ENCODE peak calls at places on chromosomes 12 and 14, in six cellular contexts. A, Z, Q, K, N and M are unnamed samples.

GRCh38 chr14:104656014-104656714 is 33.3 kb upstream of the INF2 start:
- DNase-seq in A (no peak), Z (no peak), Q (no peak), K (no peak), N (no peak), M (no peak)

GRCh38 chr12:62933220-62933870 is 1.6 kb downstream of the PPM1H start:
- DNase-seq in A (no peak), Z (no peak), Q (no peak), K (peak; percentile 43), N (peak; percentile 53), M (no peak)

GRCh38 chr14:51327376-51327775 is 87.3 kb downstream of the TMX1 start:
- DNase-seq in A (no peak), Z (no peak), Q (peak; percentile 78), K (no peak), N (no peak), M (no peak)

GRCh38 chr12:3097186-3097804 is 20.1 kb downstream of the TSPAN9 start:
- DNase-seq in A (peak; percentile 78), Z (no peak), Q (no peak), K (peak; percentile 85), N (peak; percentile 41), M (no peak)

GRCh38 chr14:61253064-61253753 is 27.9 kb downstream of the TMEM30B start:
- DNase-seq in A (no peak), Z (no peak), Q (no peak), K (no peak), N (no peak), M (no peak)

GRCh38 chr14:92680781-92681650 is 67.4 kb downstream of the LGMN start:
- DNase-seq in A (no peak), Z (peak; percentile 67), Q (peak; percentile 71), K (peak; percentile 68), N (peak; percentile 86), M (no peak)

GRCh38 chr12:120677765-120678473 is 9.0 kb upstream of the MLEC start:
- DNase-seq in A (no peak), Z (no peak), Q (peak; percentile 21), K (no peak), N (no peak), M (no peak)

GRCh38 chr14:73795974-73796373 is 55.7 kb upstream of the PTGR2 start:
- DNase-seq in A (no peak), Z (peak; percentile 65), Q (peak; percentile 83), K (peak; percentile 48), N (no peak), M (no peak)

GRCh38 chr14:49623941-49624806 is 3.6 kb downstream of the MGAT2 start:
- DNase-seq in A (no peak), Z (no peak), Q (peak; percentile 15), K (no peak), N (no peak), M (no peak)

GRCh38 chr12:15856097-15856982 is 25.8 kb upstream of the STRAP start:
- DNase-seq in A (no peak), Z (peak; percentile 56), Q (peak; percentile 67), K (peak; percentile 72), N (peak; percentile 89), M (no peak)

GRCh38 chr12:57179331-57180086 is 32.1 kb upstream of the LRP1-AS start:
- DNase-seq in A (no peak), Z (no peak), Q (no peak), K (no peak), N (no peak), M (no peak)

GRCh38 chr14:77985235-77985634 is 184.9 kb upstream of the NRXN3 start:
- DNase-seq in A (no peak), Z (no peak), Q (no peak), K (no peak), N (no peak), M (no peak)

GRCh38 chr14:28762949-28763313 is 3.7 kb upstream of the FOXG1 start:
- DNase-seq in A (no peak), Z (no peak), Q (no peak), K (no peak), N (no peak), M (no peak)

GRCh38 chr14:100263141-100263540 is 24.2 kb downstream of the YY1 start:
- DNase-seq in A (no peak), Z (no peak), Q (peak; percentile 58), K (no peak), N (peak; percentile 29), M (no peak)

GRCh38 chr12:89571481-89572190 is 45.8 kb upstream of the POC1B start:
- DNase-seq in A (no peak), Z (peak; percentile 85), Q (peak; percentile 96), K (no peak), N (peak; percentile 79), M (no peak)

GRCh38 chr12:57461326-57461903 is 1.8 kb downstream of the GLI1 start:
- DNase-seq in A (peak; percentile 71), Z (peak; percentile 35), Q (peak; percentile 48), K (no peak), N (peak; percentile 84), M (no peak)

GRCh38 chr14:91138511-91139359 is 24.9 kb downstream of the DGLUCY start:
- DNase-seq in A (no peak), Z (peak; percentile 9), Q (peak; percentile 24), K (no peak), N (no peak), M (no peak)

GRCh38 chr14:31457665-31458659 is 656 bp upstream of the DTD2 start:
- DNase-seq in A (no peak), Z (no peak), Q (no peak), K (no peak), N (peak; percentile 46), M (no peak)

GRCh38 chr14:74612346-74613021 is 447 bp upstream of the LTBP2 start:
- DNase-seq in A (no peak), Z (peak; percentile 78), Q (peak; percentile 82), K (peak; percentile 80), N (peak; percentile 94), M (no peak)

GRCh38 chr14:90341784-90342183 is 10.0 kb upstream of the NRDE2 start:
- DNase-seq in A (no peak), Z (no peak), Q (no peak), K (no peak), N (no peak), M (no peak)

GRCh38 chr12:3158851-3159465 is 81.8 kb downstream of the TSPAN9 start:
- DNase-seq in A (no peak), Z (peak; percentile 62), Q (peak; percentile 68), K (no peak), N (peak; percentile 61), M (peak; percentile 10)

GRCh38 chr14:51006781-51007211 is 62.5 kb upstream of the PYGL start:
- DNase-seq in A (no peak), Z (peak; percentile 81), Q (peak; percentile 90), K (peak; percentile 11), N (peak; percentile 87), M (no peak)

GRCh38 chr14:76497550-76498484 is 121.9 kb downstream of the ESRRB start:
- DNase-seq in A (no peak), Z (no peak), Q (no peak), K (no peak), N (no peak), M (no peak)

GRCh38 chr12:71760471-71760870 is 5.8 kb downstream of the RAB21 start:
- DNase-seq in A (no peak), Z (no peak), Q (no peak), K (no peak), N (no peak), M (no peak)
- H3K4me3 ChIP-seq in A (no peak overlapping the region), Z (no peak overlapping the region), Q (no peak overlapping the region), K (no peak overlapping the region), N (no peak overlapping the region), M (no peak overlapping the region)

DNA sequence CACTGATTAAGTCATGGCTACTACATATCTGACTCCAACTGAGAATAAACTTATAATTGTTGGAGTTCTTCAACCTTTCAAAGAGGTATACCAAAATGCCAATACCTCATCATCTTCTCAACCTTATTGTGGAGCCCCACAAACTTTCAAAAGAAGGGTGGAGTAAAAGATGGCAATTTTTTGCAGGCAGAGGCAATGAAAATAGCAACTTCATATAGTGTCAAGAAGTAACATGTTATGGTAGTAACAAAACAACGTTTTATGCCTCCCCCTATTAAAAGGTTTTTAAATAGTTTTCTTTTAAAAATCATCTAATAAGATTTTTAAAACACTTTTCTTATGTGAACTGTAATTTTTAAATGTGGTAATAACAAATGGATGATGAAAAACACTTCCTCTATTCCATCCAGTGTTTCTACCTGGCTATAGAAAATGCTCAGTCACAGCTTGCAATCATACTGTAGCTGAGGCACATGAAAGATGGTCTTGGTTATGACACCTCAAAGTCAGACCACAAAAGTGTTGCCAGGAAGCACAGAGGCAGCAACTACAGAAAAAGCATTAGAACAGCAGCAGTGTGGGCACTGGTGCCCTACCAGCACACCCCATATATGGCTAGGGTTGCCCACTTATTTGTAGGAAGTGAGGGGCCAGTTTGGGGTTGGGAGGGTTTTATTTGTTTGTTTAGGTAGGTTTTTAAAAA is 7.0 kb downstream of the PPP1R12A start:
- DNase-seq in A (no peak), Z (no peak), Q (peak; percentile 62), K (no peak), N (peak; percentile 33), M (no peak)
- H3K4me3 ChIP-seq in A (no peak overlapping the region), Z (no peak overlapping the region), Q (no peak overlapping the region), K (no peak overlapping the region), N (no peak overlapping the region), M (no peak overlapping the region)

DNA sequence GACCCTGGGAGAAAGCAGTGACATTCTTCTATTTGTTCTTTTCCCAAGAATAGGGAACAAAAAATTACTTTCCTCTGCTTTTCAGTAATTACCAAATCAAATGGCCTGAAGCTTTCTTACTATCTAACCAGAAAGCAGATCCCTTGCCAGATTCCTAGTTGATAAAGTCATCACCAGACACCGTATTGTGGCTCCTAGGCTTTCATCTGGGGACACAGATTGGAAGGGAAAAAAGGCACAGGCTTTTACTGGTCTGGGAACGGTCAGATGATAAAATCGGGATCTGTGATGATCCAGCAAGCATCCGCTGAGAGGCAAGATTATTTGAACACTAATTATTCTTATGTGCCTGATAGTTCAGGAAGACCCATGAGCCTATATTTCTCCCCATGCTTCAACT is 79.1 kb upstream of the BCL2L14 start:
- DNase-seq in A (no peak), Z (no peak), Q (peak; percentile 40), K (no peak), N (peak; percentile 5), M (no peak)
- H3K4me3 ChIP-seq in A (no peak overlapping the region), Z (no peak overlapping the region), Q (no peak overlapping the region), K (no peak overlapping the region), N (no peak overlapping the region), M (no peak overlapping the region)

GRCh38 chr14:39303100-39303499 is 69.4 kb downstream of the MIA2 start:
- DNase-seq in A (no peak), Z (no peak), Q (no peak), K (no peak), N (no peak), M (no peak)
- H3K4me3 ChIP-seq in A (no peak overlapping the region), Z (no peak overlapping the region), Q (no peak overlapping the region), K (no peak overlapping the region), N (no peak overlapping the region), M (no peak overlapping the region)